ENCODE peak calls at places on chromosomes 3 and 15, in ten cellular contexts. F is left ventricle myocardium inferior, J is PC-3, Q is fibroblast of mammary gland, L is WTC11, X is BE2C, H is AG04449, K is cardiac fibroblast, M is uterus, D is dorsolateral prefrontal cortex. Z is an unnamed sample.

GRCh38 chr15:35907507-35907906 is 361.5 kb upstream of the DPH6 start:
- DNase-seq in F (no peak), J (no peak), Q (peak), L (no peak), X (no peak), H (no peak), K (peak), M (no peak), D (no peak), Z (no peak)

GRCh38 chr3:164113406-164114332 is 964.6 kb downstream of the SI start:
- DNase-seq in F (no peak), J (no peak), Q (no peak), L (no peak), X (no peak), H (no peak), K (no peak), M (no peak), D (no peak), Z (no peak)

GRCh38 chr3:119630562-119631329 is 29.6 kb downstream of the POPDC2 start:
- DNase-seq in F (no peak), J (no peak), Q (peak), L (no peak), X (no peak), H (no peak), K (peak), M (no peak), D (no peak), Z (peak)

GRCh38 chr3:43418601-43419272 is 132.4 kb downstream of the SNRK start:
- DNase-seq in F (no peak), J (peak), Q (peak), L (no peak), X (no peak), H (no peak), K (peak), M (no peak), D (no peak), Z (no peak)

GRCh38 chr15:69575387-69575786 is 122.8 kb downstream of the RPLP1 start:
- DNase-seq in F (no peak), J (no peak), Q (no peak), L (no peak), X (no peak), H (no peak), K (no peak), M (no peak), D (no peak), Z (no peak)

GRCh38 chr3:169668081-169668956 is 4.8 kb upstream of the MECOM start:
- DNase-seq in F (no peak), J (peak), Q (no peak), L (peak), X (peak), H (no peak), K (peak), M (no peak), D (no peak), Z (no peak)

GRCh38 chr3:17730318-17730967 is 12.0 kb downstream of the TBC1D5 start:
- DNase-seq in F (peak), J (peak), Q (peak), L (no peak), X (peak), H (peak), K (peak), M (no peak), D (no peak), Z (no peak)

GRCh38 chr15:81297580-81298575 is 26.1 kb downstream of the STARD5 start:
- DNase-seq in F (no peak), J (peak), Q (no peak), L (no peak), X (no peak), H (no peak), K (no peak), M (no peak), D (no peak), Z (no peak)

GRCh38 chr3:98612587-98612986 is 19.2 kb upstream of the CPOX start:
- DNase-seq in F (no peak), J (peak), Q (no peak), L (peak), X (peak), H (no peak), K (peak), M (no peak), D (no peak), Z (no peak)

GRCh38 chr3:128572644-128573105 is 77.9 kb downstream of the RPN1 start:
- DNase-seq in F (no peak), J (peak), Q (no peak), L (peak), X (peak), H (no peak), K (no peak), M (no peak), D (no peak), Z (no peak)

GRCh38 chr3:33439421-33440327 is 531 bp downstream of the UBP1 start:
- DNase-seq in F (peak), J (peak), Q (peak), L (no peak), X (peak), H (no peak), K (peak), M (peak), D (peak), Z (no peak)
- TF ChIP-seq CTCF in F (peak), J (no peak), Q (no peak), L (no peak), X (no peak), H (peak), K (no peak), M (peak), D (peak), Z (no peak)

GRCh38 chr15:58934521-58934920 is 1.0 kb upstream of the SLTM start:
- DNase-seq in F (no peak), J (peak), Q (no peak), L (no peak), X (no peak), H (no peak), K (no peak), M (no peak), D (no peak), Z (no peak)

GRCh38 chr15:58932791-58933310 is 628 bp downstream of the SLTM start:
- DNase-seq in F (no peak), J (peak), Q (no peak), L (no peak), X (no peak), H (no peak), K (peak), M (no peak), D (no peak), Z (no peak)

GRCh38 chr15:58934114-58934447 is 602 bp upstream of the SLTM start:
- DNase-seq in F (no peak), J (no peak), Q (no peak), L (no peak), X (no peak), H (no peak), K (no peak), M (no peak), D (no peak), Z (no peak)

GRCh38 chr15:58931985-58932384 is 1.5 kb downstream of the SLTM start:
- DNase-seq in F (no peak), J (peak), Q (peak), L (no peak), X (no peak), H (no peak), K (peak), M (no peak), D (no peak), Z (no peak)

GRCh38 chr15:58933311-58934113 is at the start of gene SLTM:
- DNase-seq in F (peak), J (peak), Q (peak), L (peak), X (peak), H (peak), K (peak), M (peak), D (peak), Z (peak)
- TF ChIP-seq CTCF in F (peak), J (peak), Q (peak), L (no peak), X (no peak), H (no peak), K (peak), M (peak), D (peak), Z (peak)

DNA sequence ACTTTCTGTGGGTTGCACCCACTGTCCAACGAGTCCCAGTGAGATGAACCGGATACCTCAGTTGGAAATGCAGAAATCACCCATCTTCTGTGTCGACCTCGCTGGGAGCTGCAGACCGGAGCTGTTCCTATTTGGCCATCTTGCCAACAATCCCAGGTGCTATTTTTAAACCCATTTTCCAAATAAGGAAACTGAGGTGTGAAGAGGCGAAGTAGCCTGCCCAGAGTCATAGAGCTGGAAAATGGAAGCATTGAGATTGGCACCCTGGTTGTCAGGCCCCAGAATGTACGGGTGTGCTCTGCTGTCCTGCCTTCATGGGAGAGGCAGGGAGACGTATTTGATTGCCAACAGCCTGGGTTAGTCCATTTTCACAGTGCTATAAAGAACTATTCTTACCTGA is 39.6 kb downstream of the TMEM266 start:
- DNase-seq in F (no peak), J (no peak), Q (no peak), L (no peak), X (no peak), H (no peak), K (no peak), M (no peak), D (no peak), Z (no peak)
- TF ChIP-seq CTCF in F (no peak), J (no peak), Q (no peak), L (no peak), X (no peak), H (no peak), K (no peak), M (no peak), D (no peak), Z (no peak)

DNA sequence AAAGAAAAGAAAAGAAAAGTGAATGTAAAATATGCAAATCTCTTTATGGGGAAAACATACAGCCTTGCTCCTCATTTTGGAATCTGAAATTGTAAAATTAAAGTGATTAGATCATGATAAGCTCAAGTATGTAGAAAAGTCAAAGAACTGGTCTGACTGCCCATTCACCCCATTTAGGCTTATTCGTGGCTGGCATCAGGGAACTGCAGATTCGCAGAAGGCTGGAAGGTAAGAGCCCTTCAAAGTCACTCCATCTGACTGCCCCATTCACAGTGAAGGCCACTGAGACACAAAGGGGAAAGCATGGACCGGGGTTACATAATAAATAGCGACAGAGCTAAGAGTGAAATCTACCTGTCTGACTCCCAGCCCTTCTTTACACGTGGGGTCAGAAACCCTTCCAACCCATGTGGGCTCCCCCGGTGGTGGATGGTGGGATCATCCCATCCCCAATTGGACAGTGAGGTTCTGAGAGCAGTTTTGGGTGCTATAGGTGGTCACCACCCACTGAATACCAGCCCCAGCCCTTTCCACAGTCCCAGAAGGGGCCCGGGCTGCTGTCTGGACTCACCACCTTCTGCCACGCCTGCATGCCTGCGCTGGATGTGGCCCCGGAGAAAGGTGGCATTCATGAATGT is 18.1 kb downstream of the DZIP1L start:
- DNase-seq in F (no peak), J (peak), Q (no peak), L (peak), X (peak), H (no peak), K (no peak), M (no peak), D (no peak), Z (no peak)
- TF ChIP-seq CTCF in F (peak), J (peak), Q (peak), L (peak), X (peak), H (peak), K (peak), M (no peak), D (no peak), Z (peak)